ENCODE peak calls at places on chromosomes 11 and 22, in five cellular contexts. B is HCEC 1CT, A is colonic mucosa, T is amniotic stem cell, R is MM.1S. Y is an unnamed sample.

GRCh38 chr22:27105142-27106025 is 448.0 kb downstream of the MIAT start:
- DNase-seq in B (peak; percentile 36), A (peak; percentile 38), T (peak; percentile 83), R (no peak), Y (peak; percentile 31)

GRCh38 chr11:223026-223789 is 12.9 kb downstream of the SIRT3 start:
- DNase-seq in B (no peak), A (no peak), T (no peak), R (no peak), Y (no peak)

GRCh38 chr11:65492637-65493366 is 6.0 kb upstream of the MALAT1 start:
- DNase-seq in B (peak; percentile 91), A (peak; percentile 88), T (no peak), R (no peak), Y (peak; percentile 85)

GRCh38 chr11:66999555-66999954 is 23.4 kb upstream of the SYT12 start:
- DNase-seq in B (no peak), A (no peak), T (no peak), R (no peak), Y (no peak)

GRCh38 chr11:76236092-76237026 is 30.1 kb upstream of the WNT11 start:
- DNase-seq in B (peak; percentile 57), A (no peak), T (no peak), R (peak; percentile 56), Y (peak; percentile 51)

GRCh38 chr11:45226901-45227300 is 59.2 kb downstream of the SYT13 start:
- DNase-seq in B (no peak), A (no peak), T (no peak), R (no peak), Y (no peak)

GRCh38 chr22:48496226-48496845 is 1331.3 kb downstream of the BRD1 start:
- DNase-seq in B (no peak), A (no peak), T (no peak), R (no peak), Y (no peak)

GRCh38 chr11:120209750-120210650 is 832 bp upstream of the OAF start:
- DNase-seq in B (peak; percentile 26), A (no peak), T (no peak), R (no peak), Y (no peak)

GRCh38 chr11:119895981-119896380 is 167.0 kb upstream of the NECTIN1 start:
- DNase-seq in B (no peak), A (no peak), T (no peak), R (peak; percentile 64), Y (no peak)

GRCh38 chr11:96706761-96707160 is 316.9 kb downstream of the JRKL start:
- DNase-seq in B (no peak), A (peak; percentile 18), T (no peak), R (no peak), Y (no peak)

GRCh38 chr11:124115782-124116616 is 749 bp downstream of the VWA5A start:
- DNase-seq in B (no peak), A (peak; percentile 50), T (no peak), R (no peak), Y (peak; percentile 28)

GRCh38 chr11:47328449-47329390 is 23.8 kb downstream of the MYBPC3 start:
- DNase-seq in B (no peak), A (no peak), T (no peak), R (no peak), Y (no peak)

GRCh38 chr11:34825670-34826383 is 90.4 kb downstream of the APIP start:
- DNase-seq in B (no peak), A (peak; percentile 84), T (no peak), R (no peak), Y (peak; percentile 67)

GRCh38 chr11:95058622-95059021 is 8.1 kb upstream of the SRSF8 start:
- DNase-seq in B (no peak), A (no peak), T (no peak), R (no peak), Y (no peak)

GRCh38 chr11:111976614-111977140 is 39.5 kb downstream of the DIXDC1 start:
- DNase-seq in B (no peak), A (no peak), T (no peak), R (no peak), Y (no peak)

GRCh38 chr22:38842512-38843200 is 1.2 kb downstream of the NPTXR start:
- DNase-seq in B (no peak), A (no peak), T (no peak), R (no peak), Y (no peak)

Y was measured in stomach.